ENCODE peak calls at places on chromosomes 5 and 9, in eight cellular contexts. F is activated CD4-positive, alpha-beta T cell treated with anti-CD3 and anti-CD28 coated beads, Interleukin-2, amount 10 ng/mL, durations not matched to agents 7 days and 5 days; W is amniotic stem cell; G is pancreas; K is NCI-H226; R is substantia nigra; I is GM13977; C is brain microvascular endothelial cell. O is an unnamed sample.

GRCh38 chr9:126228779-126229444 is 97.7 kb upstream of the MVB12B start:
- DNase-seq in F (peak), W (peak), G (peak), K (peak), R (peak), I (peak), C (peak), O (peak)

GRCh38 chr5:80653497-80653896 is 955 bp upstream of the MSH3 start:
- DNase-seq in F (no peak), W (no peak), G (no peak), K (no peak), R (no peak), I (no peak), C (no peak), O (no peak)

GRCh38 chr5:172114875-172115422 is 73.1 kb downstream of the STK10 start:
- DNase-seq in F (peak), W (no peak), G (peak), K (no peak), R (no peak), I (peak), C (no peak), O (no peak)

GRCh38 chr9:12934515-12935301 is 159.9 kb downstream of the LURAP1L start:
- DNase-seq in F (no peak), W (no peak), G (no peak), K (peak), R (no peak), I (no peak), C (no peak), O (no peak)

GRCh38 chr5:168790691-168791230 is 211.6 kb upstream of the PANK3 start:
- DNase-seq in F (no peak), W (no peak), G (no peak), K (no peak), R (no peak), I (no peak), C (no peak), O (no peak)

GRCh38 chr9:108486791-108487190 is 369.0 kb downstream of the ACTL7B start:
- DNase-seq in F (no peak), W (no peak), G (no peak), K (no peak), R (no peak), I (no peak), C (no peak), O (no peak)

GRCh38 chr9:19232117-19232829 is 1.8 kb downstream of the DENND4C start:
- DNase-seq in F (no peak), W (no peak), G (no peak), K (no peak), R (no peak), I (no peak), C (no peak), O (no peak)

GRCh38 chr5:95763941-95764340 is 32.8 kb downstream of the RHOBTB3 start:
- DNase-seq in F (no peak), W (no peak), G (no peak), K (no peak), R (no peak), I (no peak), C (no peak), O (no peak)

GRCh38 chr9:113502427-113503008 is 39.0 kb downstream of the RGS3 start:
- DNase-seq in F (no peak), W (no peak), G (no peak), K (no peak), R (no peak), I (no peak), C (no peak), O (no peak)

GRCh38 chr5:180127682-180128670 is 56.4 kb upstream of the RNF130 start:
- DNase-seq in F (no peak), W (no peak), G (no peak), K (no peak), R (no peak), I (peak), C (no peak), O (no peak)